ENCODE peak calls at places on chromosomes 7 and 10, in eight cellular contexts. O is Kasumi-1; B is cardiac septum; A is HCEC 1CT; Q is lower lobe of right lung; J is ELR; D is CD8-positive, alpha-beta memory T cell; R is ecto neural progenitor cell. K is an unnamed sample.

GRCh38 chr10:9608592-9608991 is 1409.1 kb upstream of the CELF2 start:
- DNase-seq in O (peak), B (no peak), A (peak), Q (no peak), J (no peak), D (no peak), R (no peak), K (no peak)

GRCh38 chr7:128112781-128113221 is 81.6 kb upstream of the LRRC4 start:
- DNase-seq in O (peak), B (no peak), A (no peak), Q (no peak), J (no peak), D (no peak), R (no peak), K (no peak)

GRCh38 chr7:22564511-22565045 is 64.6 kb upstream of the STEAP1B start:
- DNase-seq in O (peak), B (no peak), A (peak), Q (no peak), J (peak), D (no peak), R (no peak), K (no peak)

GRCh38 chr10:9038146-9038714 is 983.7 kb downstream of the GATA3 start:
- DNase-seq in O (no peak), B (no peak), A (no peak), Q (no peak), J (no peak), D (no peak), R (no peak), K (no peak)

GRCh38 chr7:801940-802364 is 30.3 kb upstream of the SUN1 start:
- DNase-seq in O (no peak), B (no peak), A (no peak), Q (peak), J (no peak), D (peak), R (no peak), K (peak)

GRCh38 chr7:889025-889390 is 12.7 kb downstream of the GET4 start:
- DNase-seq in O (no peak), B (no peak), A (no peak), Q (no peak), J (no peak), D (no peak), R (no peak), K (no peak)

GRCh38 chr7:134612197-134612596 is 34.5 kb upstream of the BPGM start:
- DNase-seq in O (no peak), B (no peak), A (no peak), Q (no peak), J (no peak), D (no peak), R (no peak), K (no peak)

GRCh38 chr7:7157177-7157886 is 25.0 kb upstream of the C1GALT1 start:
- DNase-seq in O (peak), B (no peak), A (peak), Q (no peak), J (peak), D (peak), R (no peak), K (no peak)

GRCh38 chr7:17781491-17782215 is 158.6 kb downstream of the SNX13 start:
- DNase-seq in O (no peak), B (no peak), A (peak), Q (no peak), J (peak), D (no peak), R (no peak), K (no peak)

GRCh38 chr10:97328646-97329453 is 5.7 kb downstream of the FRAT2 start:
- DNase-seq in O (no peak), B (no peak), A (no peak), Q (no peak), J (no peak), D (no peak), R (no peak), K (no peak)

GRCh38 chr7:158006841-158007696 is 580.6 kb downstream of the PTPRN2 start:
- DNase-seq in O (no peak), B (no peak), A (no peak), Q (no peak), J (no peak), D (no peak), R (no peak), K (no peak)

GRCh38 chr7:36289833-36290661 is 99.6 kb upstream of the ANLN start:
- DNase-seq in O (no peak), B (no peak), A (no peak), Q (no peak), J (no peak), D (no peak), R (no peak), K (no peak)

GRCh38 chr7:38192347-38192746 is 14.3 kb downstream of the STARD3NL start:
- DNase-seq in O (no peak), B (no peak), A (no peak), Q (no peak), J (no peak), D (no peak), R (no peak), K (no peak)

GRCh38 chr7:64046041-64046389 is 781 bp downstream of the ZNF727 start:
- DNase-seq in O (no peak), B (no peak), A (no peak), Q (no peak), J (no peak), D (no peak), R (no peak), K (no peak)

GRCh38 chr7:137904826-137905225 is 58.1 kb upstream of the DGKI start:
- DNase-seq in O (peak), B (no peak), A (no peak), Q (no peak), J (peak), D (no peak), R (no peak), K (no peak)

GRCh38 chr7:55065511-55066229 is 46.9 kb downstream of the EGFR start:
- DNase-seq in O (no peak), B (no peak), A (peak), Q (no peak), J (peak), D (no peak), R (no peak), K (no peak)

K was measured in DMS79.